ENCODE peak calls at places on chromosomes 5 and 9, in six cellular contexts. W, H, M, X, L and Z are unnamed samples.

GRCh38 chr5:57598756-57599155 is 116.1 kb upstream of the ACTBL2 start:
- DNase-seq in L (no peak), M (no peak), H (no peak), W (no peak), X (no peak), Z (no peak)

GRCh38 chr5:26894719-26895263 is 143.6 kb downstream of the CDH9 start:
- DNase-seq in X (no peak), L (no peak), W (no peak), H (no peak), M (no peak), Z (no peak)

GRCh38 chr5:98109561-98110006 is 663.9 kb upstream of the RGMB start:
- DNase-seq in M (no peak), W (no peak), H (no peak), X (no peak), L (no peak), Z (no peak)

GRCh38 chr9:124505006-124505900 is 1.9 kb downstream of the NR5A1 start:
- DNase-seq in H (no peak), W (no peak), L (peak; percentile 74), X (no peak), M (no peak), Z (no peak)

GRCh38 chr9:75889577-75889976 is 896 bp upstream of the PCSK5 start:
- DNase-seq in L (no peak), X (no peak), M (peak; percentile 19), H (no peak), W (peak; percentile 7), Z (peak; percentile 60)

GRCh38 chr9:33440609-33441008 is 6.8 kb downstream of the AQP3 start:
- DNase-seq in L (no peak), H (no peak), W (no peak), M (no peak), X (no peak), Z (no peak)

GRCh38 chr5:159459132-159459627 is 128.9 kb upstream of the IL12B start:
- DNase-seq in M (no peak), X (no peak), L (no peak), H (no peak), W (no peak), Z (no peak)

GRCh38 chr9:88809371-88809770 is 181.9 kb upstream of the S1PR3 start:
- DNase-seq in M (no peak), H (no peak), W (no peak), L (no peak), X (no peak), Z (no peak)

GRCh38 chr9:70083429-70083828 is 39.8 kb downstream of the MAMDC2 start:
- DNase-seq in H (no peak), M (no peak), L (no peak), X (no peak), W (no peak), Z (no peak)

GRCh38 chr5:3301316-3301715 is 294.3 kb upstream of the IRX1 start:
- DNase-seq in H (no peak), L (no peak), X (no peak), W (no peak), M (no peak), Z (no peak)

GRCh38 chr9:114689813-114690212 is 7.8 kb upstream of the TEX48 start:
- DNase-seq in X (no peak), H (no peak), M (no peak), L (no peak), W (no peak), Z (no peak)

GRCh38 chr5:123755587-123756324 is 243.8 kb downstream of the CSNK1G3 start:
- DNase-seq in X (no peak), L (no peak), H (no peak), W (no peak), M (no peak), Z (no peak)

GRCh38 chr5:38636626-38637025 is 80.2 kb upstream of the LIFR start:
- DNase-seq in X (no peak), L (no peak), M (peak; percentile 82), W (no peak), H (no peak), Z (no peak)

GRCh38 chr5:31664566-31664965 is 25.6 kb downstream of the PDZD2 start:
- DNase-seq in X (no peak), H (no peak), M (peak; percentile 25), W (no peak), L (no peak), Z (no peak)

GRCh38 chr9:83362341-83362995 is 175.7 kb downstream of the FRMD3 start:
- DNase-seq in L (no peak), H (no peak), W (no peak), M (no peak), X (no peak), Z (no peak)

GRCh38 chr9:107307331-107307730 is 24.3 kb downstream of the RAD23B start:
- DNase-seq in X (no peak), W (no peak), H (no peak), L (no peak), M (no peak), Z (no peak)

GRCh38 chr5:32600057-32600622 is 14.8 kb downstream of the SUB1 start:
- DNase-seq in L (no peak), X (no peak), H (no peak), W (no peak), M (no peak), Z (no peak)

DNA sequence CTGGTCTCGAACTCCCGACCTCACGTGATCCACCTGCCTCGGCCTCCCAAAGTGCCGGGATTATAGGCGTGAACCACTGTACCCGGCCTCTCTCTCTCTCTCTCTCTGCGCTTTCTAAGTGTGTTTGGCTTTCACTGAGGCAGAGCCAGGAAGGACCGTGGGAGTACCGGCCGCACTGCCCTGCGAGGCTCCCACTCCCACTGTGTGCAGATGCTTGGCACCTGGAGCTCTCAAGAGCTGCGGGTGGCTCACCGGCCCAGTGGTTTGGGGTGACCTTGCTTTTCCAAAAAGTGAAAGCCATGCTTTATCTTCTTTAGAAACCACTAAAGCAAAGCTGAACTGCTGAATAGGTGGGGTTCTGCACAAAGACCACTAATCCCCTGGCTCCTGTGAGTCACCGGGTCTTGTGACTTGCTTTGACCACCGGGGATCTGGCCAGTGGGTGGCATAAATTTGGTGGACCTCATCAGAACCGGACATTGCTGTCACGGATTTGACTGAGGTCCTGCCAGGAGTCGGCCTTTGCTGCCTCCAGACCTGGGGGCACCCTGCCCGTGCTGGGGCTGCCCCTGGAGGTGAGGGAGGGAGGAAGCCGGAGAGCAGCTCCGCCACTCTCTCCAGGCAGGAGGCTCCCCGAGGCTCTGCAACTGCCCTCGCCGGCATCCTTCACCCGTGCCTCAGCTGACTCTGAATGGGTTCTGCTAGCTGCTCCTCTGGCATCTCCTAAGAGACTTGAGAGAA is 228.9 kb downstream of the FANCC start:
- DNase-seq in L (peak; percentile 75), W (no peak), H (no peak), X (no peak), M (no peak), Z (no peak)
- H3K27ac ChIP-seq in L (peak overlapping the region; percentile 49), W (peak overlapping the region; percentile 30), H (no peak overlapping the region), X (no peak overlapping the region), M (no peak overlapping the region), Z (peak overlapping the region; percentile 97)

GRCh38 chr9:120264528-120264927 is 315.4 kb downstream of the CDK5RAP2 start:
- DNase-seq in X (no peak), W (no peak), L (no peak), M (no peak), H (no peak), Z (peak; percentile 33)
- H3K27ac ChIP-seq in X (no peak overlapping the region), W (no peak overlapping the region), L (no peak overlapping the region), M (no peak overlapping the region), H (no peak overlapping the region), Z (no peak overlapping the region)

GRCh38 chr5:102801375-102801774 is 46.3 kb downstream of the PAM start:
- DNase-seq in W (no peak), H (peak; percentile 4), M (no peak), X (no peak), L (no peak), Z (no peak)
- H3K27ac ChIP-seq in W (no peak overlapping the region), H (no peak overlapping the region), M (no peak overlapping the region), X (no peak overlapping the region), L (no peak overlapping the region), Z (no peak overlapping the region)

GRCh38 chr5:147669113-147669869 is 113.2 kb downstream of the JAKMIP2 start:
- DNase-seq in H (no peak), M (no peak), W (no peak), X (no peak), L (no peak), Z (no peak)
- H3K27ac ChIP-seq in H (no peak overlapping the region), M (no peak overlapping the region), W (no peak overlapping the region), X (no peak overlapping the region), L (no peak overlapping the region), Z (no peak overlapping the region)